ENCODE peak calls at places on chromosomes 7 and 10, in eight cellular contexts. O is adrenal gland, Q is stomach, V is NB4, X is esophagus squamous epithelium, F is lower leg skin, N is endothelial cell of umbilical vein, W is uterus. L is an unnamed sample.

GRCh38 chr7:101518348-101518747 is 110.7 kb downstream of the MYL10 start:
- DNase-seq in O (peak; percentile 85), Q (no peak), V (no peak), X (no peak), F (no peak), N (no peak), W (no peak), L (no peak)

GRCh38 chr10:46228076-46229071 is 58.4 kb upstream of the ANTXRL start:
- DNase-seq in O (peak; percentile 64), Q (peak; percentile 74), V (peak; percentile 88), X (no peak), F (peak; percentile 65), N (peak; percentile 54), W (peak; percentile 47), L (peak; percentile 67)

GRCh38 chr7:49781996-49782395 is 8.6 kb downstream of the VWC2 start:
- DNase-seq in O (no peak), Q (no peak), V (no peak), X (no peak), F (no peak), N (no peak), W (no peak), L (no peak)

GRCh38 chr7:133912916-133913697 is 214.0 kb upstream of the LRGUK start:
- DNase-seq in O (no peak), Q (no peak), V (no peak), X (no peak), F (no peak), N (peak; percentile 52), W (no peak), L (no peak)

GRCh38 chr7:16646427-16647081 is 573 bp downstream of the BZW2 start:
- DNase-seq in O (no peak), Q (no peak), V (peak; percentile 56), X (no peak), F (no peak), N (peak; percentile 43), W (no peak), L (no peak)

GRCh38 chr7:23474098-23474828 is 4.0 kb upstream of the IGF2BP3 start:
- DNase-seq in O (peak; percentile 29), Q (peak; percentile 60), V (peak; percentile 100), X (no peak), F (peak; percentile 59), N (peak; percentile 95), W (no peak), L (peak; percentile 97)

GRCh38 chr10:17693009-17693408 is 49.1 kb downstream of the STAM start:
- DNase-seq in O (no peak), Q (no peak), V (no peak), X (no peak), F (no peak), N (peak; percentile 13), W (no peak), L (no peak)

GRCh38 chr7:44811093-44811492 is 14.6 kb downstream of the PPIA start:
- DNase-seq in O (no peak), Q (no peak), V (no peak), X (no peak), F (no peak), N (no peak), W (no peak), L (no peak)

GRCh38 chr7:124754576-124755264 is 10.9 kb downstream of the GPR37 start:
- DNase-seq in O (no peak), Q (no peak), V (no peak), X (no peak), F (no peak), N (no peak), W (no peak), L (no peak)

GRCh38 chr10:1393481-1393880 is 337.3 kb downstream of the WDR37 start:
- DNase-seq in O (peak; percentile 4), Q (no peak), V (no peak), X (no peak), F (no peak), N (no peak), W (no peak), L (no peak)

GRCh38 chr10:6396652-6397051 is 183.4 kb downstream of the PRKCQ start:
- DNase-seq in O (no peak), Q (no peak), V (peak; percentile 90), X (no peak), F (no peak), N (no peak), W (no peak), L (no peak)

GRCh38 chr7:103504505-103505135 is 58.6 kb upstream of the SLC26A5 start:
- DNase-seq in O (no peak), Q (no peak), V (no peak), X (no peak), F (no peak), N (no peak), W (no peak), L (no peak)

GRCh38 chr10:122796796-122797195 is 48.9 kb downstream of the CUZD1 start:
- DNase-seq in O (no peak), Q (no peak), V (no peak), X (no peak), F (no peak), N (no peak), W (no peak), L (no peak)

GRCh38 chr7:12692035-12692434 is 4.6 kb downstream of the ARL4A start:
- DNase-seq in O (no peak), Q (no peak), V (no peak), X (no peak), F (no peak), N (peak; percentile 13), W (no peak), L (no peak)

GRCh38 chr7:75922966-75923603 is 8.1 kb downstream of the POR start:
- DNase-seq in O (no peak), Q (no peak), V (no peak), X (no peak), F (no peak), N (no peak), W (no peak), L (no peak)
- TF ChIP-seq POLR2A in O (no peak), Q (no peak), V (no peak), X (no peak), F (no peak), N (no peak), W (no peak), L (no peak)

DNA sequence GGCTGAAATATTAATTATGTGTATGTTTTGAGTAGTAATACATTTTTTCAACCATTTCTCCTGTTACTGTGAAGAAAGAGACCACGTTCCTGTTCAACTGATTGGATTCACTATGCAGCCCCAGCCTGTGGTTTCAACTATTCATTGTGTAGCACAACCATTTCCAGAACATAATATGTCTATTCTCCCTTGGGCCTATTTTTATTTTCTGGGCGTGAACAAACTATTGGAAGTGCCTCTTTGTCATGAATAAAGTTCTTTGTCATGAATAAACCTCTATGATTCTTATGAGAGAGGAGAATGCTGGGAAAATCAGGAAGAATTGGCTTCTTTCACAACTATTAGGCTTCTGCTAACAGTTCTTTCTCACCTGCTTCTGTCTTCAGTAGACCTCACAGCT is 152.4 kb downstream of the GNAT3 start:
- DNase-seq in O (no peak), Q (no peak), V (no peak), X (no peak), F (no peak), N (no peak), W (no peak), L (no peak)
- TF ChIP-seq POLR2A in O (no peak), Q (no peak), V (no peak), X (no peak), F (no peak), N (no peak), W (no peak), L (no peak)

GRCh38 chr10:69682955-69683474 is 53.0 kb downstream of the FAM241B start:
- DNase-seq in O (no peak), Q (no peak), V (no peak), X (no peak), F (no peak), N (no peak), W (no peak), L (no peak)

GRCh38 chr10:69684981-69685353 is 54.9 kb downstream of the FAM241B start:
- DNase-seq in O (no peak), Q (no peak), V (no peak), X (no peak), F (no peak), N (no peak), W (no peak), L (no peak)

GRCh38 chr10:69685802-69686585 is 55.9 kb downstream of the FAM241B start:
- DNase-seq in O (no peak), Q (peak; percentile 33), V (no peak), X (no peak), F (no peak), N (no peak), W (peak; percentile 21), L (no peak)

GRCh38 chr10:69685426-69685801 is 55.4 kb downstream of the FAM241B start:
- DNase-seq in O (no peak), Q (no peak), V (no peak), X (no peak), F (no peak), N (no peak), W (no peak), L (no peak)

GRCh38 chr10:69684020-69684980 is 54.3 kb downstream of the FAM241B start:
- DNase-seq in O (peak; percentile 29), Q (peak; percentile 30), V (no peak), X (no peak), F (no peak), N (peak; percentile 42), W (peak; percentile 61), L (no peak)
- TF ChIP-seq POLR2A in O (no peak), Q (no peak), V (no peak), X (peak; percentile 45), F (no peak), N (no peak), W (no peak), L (no peak)

GRCh38 chr7:47572939-47573757 is 8.8 kb downstream of the TNS3 start:
- DNase-seq in O (no peak), Q (peak; percentile 49), V (no peak), X (no peak), F (no peak), N (no peak), W (no peak), L (no peak)

GRCh38 chr7:47572101-47572460 is 9.8 kb downstream of the TNS3 start:
- DNase-seq in O (no peak), Q (no peak), V (no peak), X (no peak), F (no peak), N (no peak), W (no peak), L (no peak)

GRCh38 chr7:47573758-47574472 is 8.0 kb downstream of the TNS3 start:
- DNase-seq in O (peak; percentile 47), Q (peak; percentile 71), V (peak; percentile 63), X (no peak), F (no peak), N (peak; percentile 43), W (peak; percentile 67), L (no peak)

GRCh38 chr7:47570649-47571050 is 11.3 kb downstream of the TNS3 start:
- DNase-seq in O (peak; percentile 55), Q (no peak), V (no peak), X (no peak), F (no peak), N (no peak), W (peak; percentile 82), L (no peak)

DNA sequence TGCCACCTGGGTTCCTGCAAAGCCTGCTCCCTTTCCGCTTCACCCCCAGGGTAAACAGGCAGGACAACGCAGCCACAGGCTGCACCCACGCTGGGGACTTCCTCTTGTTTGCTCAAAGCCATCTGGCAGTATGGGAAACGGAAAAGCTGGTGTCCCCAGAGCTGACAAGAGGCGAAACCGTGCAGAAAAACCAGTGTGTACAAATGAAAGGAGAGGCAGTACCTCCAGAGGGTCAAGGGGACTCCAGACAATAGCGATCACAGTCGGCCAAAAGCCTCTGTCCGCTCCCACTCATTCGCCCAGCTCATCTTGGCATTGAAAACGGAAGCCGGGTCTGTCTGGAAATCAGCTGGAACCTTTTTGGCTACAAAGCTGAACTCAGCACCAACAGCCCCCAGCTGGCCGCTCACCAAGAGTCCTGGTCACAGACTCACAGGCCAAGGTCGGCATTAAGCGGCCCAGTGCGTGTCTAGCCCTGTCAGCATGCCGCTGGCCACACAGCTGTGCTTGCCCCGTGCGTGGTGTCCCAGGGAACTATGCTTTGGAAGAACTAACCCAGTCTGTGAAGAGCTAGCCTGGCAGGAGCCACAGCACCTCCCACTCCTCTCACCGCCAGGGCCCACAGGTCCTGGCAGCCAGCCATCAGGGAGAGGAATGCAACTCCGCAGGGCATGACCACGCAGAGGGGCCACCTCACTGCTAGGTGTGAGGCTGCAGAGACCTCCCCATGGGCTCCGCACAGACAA is 10.4 kb downstream of the TNS3 start:
- DNase-seq in O (peak; percentile 98), Q (peak; percentile 83), V (peak; percentile 47), X (no peak), F (peak; percentile 53), N (no peak), W (peak; percentile 61), L (no peak)
- TF ChIP-seq POLR2A in O (no peak), Q (no peak), V (no peak), X (no peak), F (no peak), N (no peak), W (no peak), L (peak; percentile 8)

L was measured in H54.